ENCODE peak calls at places on chromosomes 1 and 21, in nine cellular contexts. One of them, this sample, is unnamed.
A peak's percentile ranks its signal among the peaks of the same experiment; 100 is the strongest.

GRCh38 chr1:225445644-225446297 is 17.9 kb upstream of the LBR start:
- DNase-seq in DMS53: peak; percentile 51
- DNase-seq in stimulated activated CD4-positive, alpha-beta T cell treated with anti-CD3 and anti-CD28 coated beads, Interleukin-15, amount 100 ng/mL, for 1 hour: no peak
- DNase-seq in ACHN: peak; percentile 81
- DNase-seq in fibroblast of mammary gland: no peak
- DNase-seq in AG08396: no peak
- DNase-seq in glutamatergic neuron: no peak
- DNase-seq in DMS153: no peak
- DNase-seq in fibroblast of villous mesenchyme: no peak
- DNase-seq in this sample: no peak

GRCh38 chr1:153776352-153776751 is 1.1 kb downstream of the SLC27A3 start:
- DNase-seq in fibroblast of mammary gland: no peak
- DNase-seq in DMS153: no peak
- DNase-seq in stimulated activated CD4-positive, alpha-beta T cell treated with anti-CD3 and anti-CD28 coated beads, Interleukin-15, amount 100 ng/mL, for 1 hour: no peak
- DNase-seq in DMS53: no peak
- DNase-seq in ACHN: no peak
- DNase-seq in glutamatergic neuron: no peak
- DNase-seq in fibroblast of villous mesenchyme: no peak
- DNase-seq in AG08396: no peak
- DNase-seq in this sample: no peak

GRCh38 chr1:7809742-7810141 is 25.7 kb downstream of the PER3 start:
- DNase-seq in AG08396: no peak
- DNase-seq in glutamatergic neuron: no peak
- DNase-seq in fibroblast of villous mesenchyme: no peak
- DNase-seq in fibroblast of mammary gland: no peak
- DNase-seq in DMS53: no peak
- DNase-seq in ACHN: no peak
- DNase-seq in stimulated activated CD4-positive, alpha-beta T cell treated with anti-CD3 and anti-CD28 coated beads, Interleukin-15, amount 100 ng/mL, for 1 hour: no peak
- DNase-seq in DMS153: no peak
- DNase-seq in this sample: no peak

GRCh38 chr1:77538956-77539509 is 143.4 kb downstream of the ZZZ3 start:
- DNase-seq in ACHN: peak; percentile 89
- DNase-seq in fibroblast of villous mesenchyme: peak; percentile 81
- DNase-seq in AG08396: peak; percentile 79
- DNase-seq in DMS53: peak; percentile 91
- DNase-seq in fibroblast of mammary gland: peak; percentile 96
- DNase-seq in DMS153: no peak
- DNase-seq in stimulated activated CD4-positive, alpha-beta T cell treated with anti-CD3 and anti-CD28 coated beads, Interleukin-15, amount 100 ng/mL, for 1 hour: no peak
- DNase-seq in glutamatergic neuron: no peak
- DNase-seq in this sample: no peak

GRCh38 chr1:114337417-114337816 is 173.6 kb downstream of the TRIM33 start:
- DNase-seq in glutamatergic neuron: no peak
- DNase-seq in stimulated activated CD4-positive, alpha-beta T cell treated with anti-CD3 and anti-CD28 coated beads, Interleukin-15, amount 100 ng/mL, for 1 hour: no peak
- DNase-seq in DMS153: no peak
- DNase-seq in fibroblast of villous mesenchyme: no peak
- DNase-seq in AG08396: no peak
- DNase-seq in DMS53: no peak
- DNase-seq in fibroblast of mammary gland: no peak
- DNase-seq in ACHN: no peak
- DNase-seq in this sample: no peak

GRCh38 chr1:224815647-224816046 is 113.8 kb upstream of the DNAH14 start:
- DNase-seq in DMS153: no peak
- DNase-seq in ACHN: no peak
- DNase-seq in fibroblast of villous mesenchyme: no peak
- DNase-seq in glutamatergic neuron: no peak
- DNase-seq in fibroblast of mammary gland: no peak
- DNase-seq in DMS53: no peak
- DNase-seq in AG08396: no peak
- DNase-seq in stimulated activated CD4-positive, alpha-beta T cell treated with anti-CD3 and anti-CD28 coated beads, Interleukin-15, amount 100 ng/mL, for 1 hour: no peak
- DNase-seq in this sample: no peak

GRCh38 chr21:39867198-39867650 is at the start of gene PCP4:
- DNase-seq in DMS153: no peak
- DNase-seq in DMS53: peak; percentile 85
- DNase-seq in AG08396: peak; percentile 23
- DNase-seq in stimulated activated CD4-positive, alpha-beta T cell treated with anti-CD3 and anti-CD28 coated beads, Interleukin-15, amount 100 ng/mL, for 1 hour: peak; percentile 1
- DNase-seq in glutamatergic neuron: peak; percentile 79
- DNase-seq in ACHN: peak; percentile 33
- DNase-seq in fibroblast of villous mesenchyme: no peak
- DNase-seq in fibroblast of mammary gland: peak; percentile 20
- DNase-seq in this sample: no peak

GRCh38 chr1:24714859-24715520 is 30.3 kb upstream of the CLIC4 start:
- DNase-seq in DMS53: no peak
- DNase-seq in fibroblast of villous mesenchyme: no peak
- DNase-seq in ACHN: no peak
- DNase-seq in AG08396: no peak
- DNase-seq in DMS153: no peak
- DNase-seq in glutamatergic neuron: no peak
- DNase-seq in fibroblast of mammary gland: peak; percentile 81
- DNase-seq in stimulated activated CD4-positive, alpha-beta T cell treated with anti-CD3 and anti-CD28 coated beads, Interleukin-15, amount 100 ng/mL, for 1 hour: no peak
- DNase-seq in this sample: no peak

GRCh38 chr1:228286505-228287417 is 78.9 kb downstream of the OBSCN start:
- DNase-seq in glutamatergic neuron: no peak
- DNase-seq in fibroblast of villous mesenchyme: no peak
- DNase-seq in DMS53: no peak
- DNase-seq in stimulated activated CD4-positive, alpha-beta T cell treated with anti-CD3 and anti-CD28 coated beads, Interleukin-15, amount 100 ng/mL, for 1 hour: no peak
- DNase-seq in fibroblast of mammary gland: no peak
- DNase-seq in AG08396: no peak
- DNase-seq in ACHN: no peak
- DNase-seq in DMS153: no peak
- DNase-seq in this sample: no peak

This sample was measured in stimulated activated CD8-positive, alpha-beta memory T cell treated with anti-CD3 and anti-CD28 coated beads, Interleukin-12 subunit alpha, Interleukin-12 subunit beta, amount 100 ng/mL, for 4 hours.